ENCODE peak calls at places on chromosome 4, in six cellular contexts. T is testis, R is neural progenitor cell, N is B cell, X is adrenal gland, C is endothelial cell. O is an unnamed sample.
A peak's percentile ranks its signal among the peaks of the same experiment; 100 is the strongest.

GRCh38 chr4:185149392-185149791 is 6.3 kb downstream of the SLC25A4 start:
- DNase-seq in N (no peak), X (no peak), T (no peak), C (no peak), R (no peak), O (no peak)

GRCh38 chr4:114488301-114488982 is 110.2 kb upstream of the UGT8 start:
- DNase-seq in N (no peak), X (no peak), R (no peak), T (no peak), C (no peak), O (no peak)

GRCh38 chr4:101089168-101089567 is 258.2 kb downstream of the PPP3CA start:
- DNase-seq in N (no peak), R (no peak), X (no peak), C (peak; percentile 30), T (no peak), O (no peak)

GRCh38 chr4:112330921-112331320 is 33.8 kb downstream of the ALPK1 start:
- DNase-seq in C (no peak), X (no peak), R (no peak), T (no peak), N (no peak), O (no peak)

GRCh38 chr4:100284302-100284701 is 94.0 kb upstream of the DDIT4L start:
- DNase-seq in N (no peak), X (no peak), C (no peak), R (no peak), T (no peak), O (no peak)

GRCh38 chr4:152564336-152564735 is 28.4 kb upstream of the FBXW7 start:
- DNase-seq in X (no peak), N (no peak), R (no peak), T (no peak), C (no peak), O (no peak)

GRCh38 chr4:157075811-157076577 is at the start of gene GLRB:
- DNase-seq in X (peak; percentile 37), R (peak; percentile 67), N (no peak), C (peak; percentile 44), T (peak; percentile 34), O (peak; percentile 9)

GRCh38 chr4:176002007-176002623 is 63.5 kb upstream of the WDR17 start:
- DNase-seq in N (peak; percentile 49), C (peak; percentile 47), R (peak; percentile 73), T (peak; percentile 33), X (peak; percentile 19), O (peak; percentile 57)

GRCh38 chr4:169253904-169254303 is 16.9 kb downstream of the SH3RF1 start:
- DNase-seq in R (no peak), C (no peak), T (no peak), X (no peak), N (no peak), O (no peak)

GRCh38 chr4:109738104-109738872 is 8.4 kb upstream of the PLA2G12A start:
- DNase-seq in X (no peak), R (no peak), T (no peak), N (no peak), C (no peak), O (no peak)

GRCh38 chr4:1365271-1366178 is 18.5 kb downstream of the UVSSA start:
- DNase-seq in R (no peak), C (no peak), N (no peak), T (no peak), X (no peak), O (no peak)

GRCh38 chr4:16790508-16790907 is 107.9 kb downstream of the LDB2 start:
- DNase-seq in R (no peak), N (no peak), X (no peak), C (no peak), T (no peak), O (no peak)

GRCh38 chr4:147550626-147551250 is 66.5 kb upstream of the TMEM184C start:
- DNase-seq in R (peak; percentile 7), N (no peak), T (no peak), X (no peak), C (no peak), O (peak; percentile 37)

GRCh38 chr4:25527044-25527443 is 128.6 kb upstream of the SLC34A2 start:
- DNase-seq in C (no peak), N (no peak), T (no peak), R (no peak), X (no peak), O (no peak)

GRCh38 chr4:139988863-139989765 is 164.9 kb downstream of the MAML3 start:
- DNase-seq in N (no peak), C (no peak), R (peak; percentile 34), T (no peak), X (peak; percentile 82), O (no peak)

GRCh38 chr4:11428701-11429571 is at the start of gene HS3ST1:
- DNase-seq in X (peak; percentile 92), T (peak; percentile 81), R (peak; percentile 89), N (peak; percentile 89), C (peak; percentile 74), O (peak; percentile 62)
- TF ChIP-seq CTCF in X (peak; percentile 62), T (peak; percentile 72), R (peak; percentile 70), N (peak; percentile 72), C (peak; percentile 65), O (peak; percentile 81)

GRCh38 chr4:80362578-80363181 is 27.1 kb downstream of the CFAP299 start:
- DNase-seq in N (no peak), C (peak; percentile 64), X (peak; percentile 23), R (peak; percentile 79), T (peak; percentile 38), O (peak; percentile 30)
- TF ChIP-seq CTCF in N (peak; percentile 63), C (peak; percentile 38), X (peak; percentile 17), R (peak; percentile 84), T (peak; percentile 37), O (peak; percentile 69)

DNA sequence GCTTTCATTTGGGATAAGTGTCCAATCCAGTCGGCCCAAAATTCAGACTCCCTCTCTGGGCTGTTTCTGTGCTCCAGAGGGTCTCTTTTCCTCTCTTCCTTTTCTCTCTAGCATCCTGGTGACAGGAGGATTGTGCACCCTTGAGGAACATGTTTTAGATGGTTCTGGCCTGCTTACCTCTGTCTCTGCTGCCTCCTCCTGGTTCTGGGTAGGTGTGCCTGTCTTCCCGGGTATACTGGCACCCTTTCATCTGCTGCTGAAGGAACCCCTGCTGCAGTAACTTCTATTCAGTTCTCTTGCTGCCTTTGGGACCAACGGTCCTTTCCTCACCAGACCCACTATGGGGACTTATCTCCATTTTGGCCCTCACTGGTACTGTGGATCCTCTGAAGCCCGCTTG is 53.2 kb downstream of the HMGB2 start:
- DNase-seq in C (no peak), N (no peak), T (no peak), X (no peak), R (no peak), O (no peak)
- TF ChIP-seq CTCF in C (no peak), N (no peak), T (no peak), X (no peak), R (no peak), O (no peak)

DNA sequence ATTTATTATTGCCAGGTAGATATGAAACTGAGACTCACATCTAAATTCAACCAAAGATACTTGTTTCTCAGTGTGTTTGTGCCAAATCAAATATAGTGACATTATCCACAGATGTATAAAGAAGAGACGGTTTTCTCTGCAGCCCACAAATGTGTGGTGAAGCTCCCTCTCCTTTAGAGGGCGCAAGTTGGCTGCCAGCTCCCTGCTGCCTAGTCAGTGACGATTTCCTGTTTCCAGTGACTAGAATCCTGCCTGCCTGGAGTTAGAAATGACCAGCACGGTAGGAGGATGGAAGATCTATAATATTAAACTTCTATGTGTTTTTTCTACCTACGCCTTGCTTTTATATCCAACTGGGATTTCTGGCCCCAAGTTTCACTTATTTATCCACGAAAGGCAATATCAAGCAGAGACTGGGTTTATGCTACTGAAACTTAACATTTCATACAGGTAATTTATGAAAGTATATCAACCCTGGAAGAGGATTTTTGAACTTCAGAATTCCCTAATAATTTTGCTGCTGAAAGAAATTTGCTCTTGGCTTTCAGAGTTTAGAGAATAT is 1793.7 kb upstream of the TENM3 start:
- DNase-seq in X (peak; percentile 46), T (peak; percentile 81), R (peak; percentile 71), C (peak; percentile 49), N (no peak), O (peak; percentile 37)
- TF ChIP-seq CTCF in X (peak; percentile 33), T (peak; percentile 58), R (peak; percentile 72), C (peak; percentile 66), N (no peak), O (peak; percentile 28)

GRCh38 chr4:55736605-55737183 is 82.9 kb upstream of the EXOC1L start:
- DNase-seq in X (no peak), T (no peak), N (no peak), C (no peak), R (no peak), O (peak; percentile 17)
- TF ChIP-seq CTCF in X (peak; percentile 32), T (peak; percentile 40), N (peak; percentile 68), C (peak; percentile 73), R (peak; percentile 60), O (peak; percentile 18)

DNA sequence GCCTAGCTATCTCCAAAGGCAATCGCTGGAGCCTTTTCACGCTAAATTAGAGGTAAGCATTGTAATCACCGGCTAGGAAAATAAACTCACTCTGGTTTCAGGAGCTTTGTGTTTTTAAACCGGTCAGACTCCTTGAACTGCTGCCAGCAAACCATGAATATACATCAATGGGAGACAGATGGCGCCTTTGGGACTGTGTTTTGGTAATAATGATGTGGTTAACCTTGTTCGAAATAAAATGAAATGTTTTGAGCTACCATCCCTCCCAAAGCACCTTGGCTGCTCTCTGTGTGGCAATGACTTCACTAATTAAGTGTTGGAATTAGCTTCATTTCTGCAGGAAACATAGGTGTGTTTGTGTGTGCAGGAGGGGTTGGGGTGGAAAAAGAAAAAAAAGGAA is 65.3 kb downstream of the CLNK start:
- DNase-seq in T (no peak), C (no peak), N (no peak), X (no peak), R (no peak), O (no peak)
- TF ChIP-seq CTCF in T (no peak), C (no peak), N (no peak), X (no peak), R (peak; percentile 6), O (no peak)

GRCh38 chr4:3246458-3247398 is 2.2 kb upstream of the MSANTD1 start:
- DNase-seq in T (no peak), R (no peak), X (no peak), C (no peak), N (no peak), O (no peak)
- TF ChIP-seq CTCF in T (no peak), R (no peak), X (no peak), C (no peak), N (no peak), O (no peak)

O was measured in GM10248.